ENCODE peak calls at places on chromosome 12, in six cellular contexts. F is mesenchymal stem cell, B is IMR-90, O is neuronal stem cell, S is H9, H is H1. D is an unnamed sample.

GRCh38 chr12:3313655-3314305 is 177.2 kb upstream of the PRMT8 start:
- DNase-seq in F (peak; percentile 28), O (peak; percentile 23), H (no peak), S (peak; percentile 73), B (peak; percentile 20), D (peak; percentile 61)

GRCh38 chr12:57455374-57456144 is 452 bp downstream of the INHBE start:
- DNase-seq in F (no peak), S (no peak), B (no peak), H (no peak), O (no peak), D (peak; percentile 51)

GRCh38 chr12:46908236-46908935 is 82.6 kb upstream of the SLC38A4 start:
- DNase-seq in O (no peak), F (peak; percentile 33), H (no peak), S (no peak), B (peak; percentile 34), D (peak; percentile 3)

GRCh38 chr12:101839324-101840283 is 8.8 kb upstream of the GNPTAB start:
- DNase-seq in S (peak; percentile 73), F (peak; percentile 69), H (peak; percentile 81), B (peak; percentile 68), O (peak; percentile 49), D (peak; percentile 65)

GRCh38 chr12:21301-22189 is 45.0 kb upstream of the IQSEC3 start:
- DNase-seq in S (no peak), F (no peak), B (no peak), O (no peak), H (no peak), D (no peak)

GRCh38 chr12:51262758-51263177 is 7.4 kb downstream of the SMAGP start:
- DNase-seq in B (peak; percentile 48), F (peak; percentile 68), S (peak; percentile 86), H (peak; percentile 77), O (no peak), D (peak; percentile 76)

GRCh38 chr12:73421832-73422231 is 1115.8 kb upstream of the ATXN7L3B start:
- DNase-seq in H (no peak), B (no peak), S (no peak), F (peak; percentile 46), O (no peak), D (no peak)

GRCh38 chr12:63869656-63870055 is 25.2 kb downstream of the SRGAP1 start:
- DNase-seq in B (peak; percentile 50), O (no peak), H (no peak), F (peak; percentile 21), S (no peak), D (no peak)

GRCh38 chr12:6161124-6161882 is 36.8 kb upstream of the VWF start:
- DNase-seq in S (peak; percentile 36), F (peak; percentile 80), O (no peak), H (no peak), B (peak; percentile 92), D (no peak)

GRCh38 chr12:130200445-130200844 is 38.2 kb downstream of the FZD10 start:
- DNase-seq in H (no peak), S (no peak), O (no peak), F (no peak), B (no peak), D (no peak)

GRCh38 chr12:43058616-43059015 is 469.1 kb upstream of the PRICKLE1 start:
- DNase-seq in F (no peak), O (no peak), H (no peak), B (no peak), S (no peak), D (no peak)

GRCh38 chr12:24562761-24563392 is 386.0 kb downstream of the BCAT1 start:
- DNase-seq in H (peak; percentile 74), O (peak; percentile 65), B (peak; percentile 54), S (peak; percentile 66), F (peak; percentile 77), D (peak; percentile 74)

GRCh38 chr12:119479121-119479561 is 114.4 kb upstream of the TMEM233 start:
- DNase-seq in F (no peak), O (no peak), S (no peak), B (no peak), H (no peak), D (no peak)

DNA sequence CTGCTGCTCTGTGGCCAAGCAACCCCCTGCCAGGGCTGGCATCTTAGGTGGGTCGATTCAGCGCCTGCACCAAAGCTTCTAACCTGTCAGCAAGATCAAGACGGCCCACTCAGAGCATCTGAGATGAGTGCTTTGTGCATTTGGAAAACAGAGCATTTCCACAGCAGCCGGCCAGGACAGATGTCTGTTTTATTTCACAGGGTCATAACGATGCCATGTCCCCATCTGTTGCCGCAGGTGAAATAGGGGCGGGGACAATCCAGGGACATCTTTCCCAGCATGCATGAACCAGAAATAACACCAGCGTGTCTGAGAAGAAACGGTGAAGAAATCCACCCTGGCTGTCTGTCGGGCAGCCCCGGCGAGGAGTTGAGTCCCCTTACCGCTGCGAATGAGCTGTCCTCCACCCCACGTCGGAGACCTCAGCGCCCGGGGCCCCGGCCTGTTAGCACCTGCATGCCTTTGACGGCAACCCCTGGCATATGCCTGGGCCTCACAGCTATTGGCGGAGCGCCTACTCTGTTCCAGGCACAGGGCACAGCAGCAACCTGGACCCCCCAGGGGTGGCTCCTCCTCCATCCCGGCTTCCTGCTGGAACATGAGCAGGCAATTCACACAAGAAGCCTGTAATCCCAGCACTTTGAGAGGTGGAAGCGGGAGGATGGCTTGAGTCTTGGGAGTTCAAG is 30.6 kb upstream of the ULK1 start:
- DNase-seq in F (no peak), H (no peak), O (no peak), B (no peak), S (peak; percentile 52), D (peak; percentile 48)
- H2AK5ac ChIP-seq in F (peak overlapping the region; percentile 37), H (no peak overlapping the region), O (no peak overlapping the region), B (no peak overlapping the region), S (no peak overlapping the region), D (no peak overlapping the region)

GRCh38 chr12:113184900-113185179 is 438 bp downstream of the DDX54 start:
- DNase-seq in H (peak; percentile 89), S (peak; percentile 94), F (peak; percentile 94), B (peak; percentile 86), O (peak; percentile 86), D (peak; percentile 93)
- H2AK5ac ChIP-seq in H (no peak overlapping the region), S (no peak overlapping the region), F (no peak overlapping the region), B (no peak overlapping the region), O (no peak overlapping the region), D (no peak overlapping the region)

GRCh38 chr12:121668750-121669524 is 517 bp downstream of the MORN3 start:
- DNase-seq in H (peak; percentile 80), F (peak; percentile 54), B (peak; percentile 36), O (peak; percentile 61), S (peak; percentile 82), D (peak; percentile 83)
- H2AK5ac ChIP-seq in H (no peak overlapping the region), F (no peak overlapping the region), B (no peak overlapping the region), O (peak overlapping the region; percentile 91), S (no peak overlapping the region), D (no peak overlapping the region)

GRCh38 chr12:53299101-53299453 is 418 bp upstream of the MYG1 start:
- DNase-seq in O (no peak), F (peak; percentile 95), B (peak; percentile 85), S (no peak), H (no peak), D (peak; percentile 90)

GRCh38 chr12:53295891-53296219 is 513 bp downstream of the PFDN5 start:
- DNase-seq in H (no peak), O (no peak), B (no peak), S (no peak), F (no peak), D (no peak)

GRCh38 chr12:53292441-53292840 is 2.9 kb upstream of the PFDN5 start:
- DNase-seq in F (no peak), B (no peak), H (no peak), O (no peak), S (no peak), D (no peak)

GRCh38 chr12:53298154-53298553 is 1.3 kb upstream of the MYG1 start:
- DNase-seq in F (peak; percentile 85), B (peak; percentile 97), O (no peak), H (no peak), S (no peak), D (no peak)

GRCh38 chr12:53295070-53295890 is at the start of gene PFDN5:
- DNase-seq in F (peak; percentile 93), H (peak; percentile 86), S (peak; percentile 94), B (peak; percentile 92), O (peak; percentile 76), D (peak; percentile 95)
- H2AK5ac ChIP-seq in F (no peak within 1 kb of the TSS), H (peak within 1 kb of the TSS; percentile 15), S (no peak within 1 kb of the TSS), B (peak within 1 kb of the TSS; percentile 98), O (peak within 1 kb of the TSS; percentile 9), D (peak within 1 kb of the TSS; percentile 13)

GRCh38 chr12:109529618-109530300 is 43.5 kb downstream of the MMAB start:
- DNase-seq in S (no peak), H (no peak), O (no peak), F (peak; percentile 18), B (no peak), D (peak; percentile 55)

GRCh38 chr12:109527489-109528123 is 45.7 kb downstream of the MMAB start:
- DNase-seq in F (no peak), H (no peak), B (no peak), S (no peak), O (no peak), D (no peak)

GRCh38 chr12:109531411-109531810 is 41.9 kb downstream of the MMAB start:
- DNase-seq in H (no peak), S (no peak), O (no peak), F (peak; percentile 68), B (no peak), D (no peak)

GRCh38 chr12:109532721-109533486 is 40.4 kb downstream of the MMAB start:
- DNase-seq in H (no peak), B (no peak), S (no peak), F (no peak), O (no peak), D (no peak)

GRCh38 chr12:109530301-109530685 is 43.0 kb downstream of the MMAB start:
- DNase-seq in H (no peak), B (no peak), O (no peak), S (no peak), F (no peak), D (no peak)
- H2AK5ac ChIP-seq in H (no peak overlapping the region), B (no peak overlapping the region), O (no peak overlapping the region), S (no peak overlapping the region), F (no peak overlapping the region), D (no peak overlapping the region)